ENCODE peak calls at places on chromosomes 16 and 17, in seven cellular contexts. W is tibial artery, P is A549, B is OCI-LY7, L is thyroid gland, V is body of pancreas, E is left ventricle myocardium inferior. A is an unnamed sample.

GRCh38 chr17:82662711-82663261 is 14.5 kb upstream of the WDR45B start:
- DNase-seq in W (no peak), P (no peak), B (no peak), L (no peak), V (no peak), E (no peak), A (peak; percentile 36)

GRCh38 chr16:87464691-87465300 is 28.0 kb downstream of the ZCCHC14 start:
- DNase-seq in W (peak; percentile 93), P (no peak), B (no peak), L (peak; percentile 84), V (peak; percentile 56), E (peak; percentile 61), A (no peak)

GRCh38 chr16:50697881-50698767 is 4.7 kb downstream of the NOD2 start:
- DNase-seq in W (peak; percentile 69), P (no peak), B (no peak), L (peak; percentile 31), V (no peak), E (no peak), A (no peak)

GRCh38 chr16:55401036-55401435 is 77.0 kb downstream of the IRX6 start:
- DNase-seq in W (no peak), P (no peak), B (no peak), L (no peak), V (no peak), E (no peak), A (no peak)

GRCh38 chr17:42422412-42422957 is 571 bp downstream of the CAVIN1 start:
- DNase-seq in W (peak; percentile 74), P (no peak), B (no peak), L (peak; percentile 53), V (peak; percentile 38), E (no peak), A (no peak)

GRCh38 chr16:81838794-81839193 is 59.7 kb downstream of the PLCG2 start:
- DNase-seq in W (no peak), P (no peak), B (peak; percentile 63), L (no peak), V (no peak), E (no peak), A (no peak)

GRCh38 chr17:44345497-44346026 is 460 bp downstream of the GRN start:
- DNase-seq in W (no peak), P (peak; percentile 82), B (peak; percentile 71), L (peak; percentile 63), V (peak; percentile 45), E (no peak), A (peak; percentile 58)

GRCh38 chr17:17837966-17838962 is 1.5 kb upstream of the SREBF1 start:
- DNase-seq in W (peak; percentile 87), P (peak; percentile 77), B (peak; percentile 14), L (peak; percentile 88), V (peak; percentile 70), E (peak; percentile 74), A (no peak)

GRCh38 chr17:33210240-33210639 is 82.9 kb downstream of the ASIC2 start:
- DNase-seq in W (peak; percentile 9), P (no peak), B (no peak), L (no peak), V (no peak), E (no peak), A (no peak)

GRCh38 chr16:88700636-88701482 is 5.3 kb downstream of the RNF166 start:
- DNase-seq in W (peak; percentile 92), P (no peak), B (peak; percentile 86), L (peak; percentile 73), V (peak; percentile 54), E (peak; percentile 93), A (peak; percentile 62)

GRCh38 chr16:86059253-86060171 is 160.6 kb downstream of the IRF8 start:
- DNase-seq in W (no peak), P (no peak), B (no peak), L (no peak), V (no peak), E (peak; percentile 75), A (peak; percentile 71)

GRCh38 chr17:74856113-74856512 is 3.6 kb downstream of the GRIN2C start:
- DNase-seq in W (no peak), P (no peak), B (no peak), L (no peak), V (no peak), E (no peak), A (no peak)

GRCh38 chr17:81335388-81336157 is 40.5 kb upstream of the SLC38A10 start:
- DNase-seq in W (no peak), P (no peak), B (no peak), L (peak; percentile 31), V (no peak), E (no peak), A (no peak)

GRCh38 chr17:61324540-61324868 is 75.1 kb upstream of the TBX2 start:
- DNase-seq in W (no peak), P (no peak), B (no peak), L (no peak), V (no peak), E (no peak), A (no peak)

GRCh38 chr17:61325382-61326073 is 74.1 kb upstream of the TBX2 start:
- DNase-seq in W (no peak), P (no peak), B (no peak), L (no peak), V (no peak), E (no peak), A (no peak)

GRCh38 chr17:61323696-61324539 is 75.7 kb upstream of the TBX2 start:
- DNase-seq in W (no peak), P (no peak), B (no peak), L (no peak), V (no peak), E (no peak), A (no peak)

GRCh38 chr17:61328351-61328750 is 71.3 kb upstream of the TBX2 start:
- DNase-seq in W (no peak), P (no peak), B (no peak), L (no peak), V (no peak), E (no peak), A (no peak)

DNA sequence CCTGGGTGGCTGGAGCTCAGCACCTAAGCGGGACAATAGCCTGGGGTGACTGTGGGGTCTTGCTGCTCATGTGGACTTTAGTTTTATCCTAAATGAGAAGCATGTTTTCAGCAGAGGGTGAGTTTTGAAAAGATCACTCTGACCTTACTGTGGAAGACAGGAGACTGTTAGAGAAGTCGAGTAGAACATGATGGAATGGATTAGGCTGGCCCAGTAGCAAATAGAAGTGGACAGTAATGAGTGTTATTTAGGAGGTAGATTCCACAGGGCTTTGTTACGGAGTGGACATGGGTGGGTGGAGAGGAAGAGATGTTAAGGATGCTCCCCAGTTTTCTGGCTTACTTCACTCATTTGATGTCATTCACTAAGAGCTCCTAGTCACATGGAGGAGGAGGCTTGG is 73.3 kb upstream of the TBX2 start:
- DNase-seq in W (no peak), P (no peak), B (no peak), L (no peak), V (no peak), E (no peak), A (no peak)
- H3K27ac ChIP-seq in W (peak overlapping the region; percentile 72), P (peak overlapping the region; percentile 1), B (no peak overlapping the region), L (no peak overlapping the region), V (no peak overlapping the region), E (peak overlapping the region; percentile 79), A (no peak overlapping the region)

GRCh38 chr17:47856830-47857229 is 5.9 kb upstream of the SP6 start:
- DNase-seq in W (no peak), P (no peak), B (no peak), L (no peak), V (no peak), E (no peak), A (no peak)
- H3K4me3 ChIP-seq in W (no peak overlapping the region), P (no peak overlapping the region), B (no peak overlapping the region), L (no peak overlapping the region), V (no peak overlapping the region), E (no peak overlapping the region), A (no peak overlapping the region)

GRCh38 chr17:47953945-47954344 is 3.7 kb downstream of the PRR15L start:
- DNase-seq in W (no peak), P (no peak), B (no peak), L (no peak), V (no peak), E (no peak), A (no peak)
- TF ChIP-seq CTCF in W (no peak), P (no peak), B (no peak), L (no peak), V (peak; percentile 11), E (no peak), A (no peak)

DNA sequence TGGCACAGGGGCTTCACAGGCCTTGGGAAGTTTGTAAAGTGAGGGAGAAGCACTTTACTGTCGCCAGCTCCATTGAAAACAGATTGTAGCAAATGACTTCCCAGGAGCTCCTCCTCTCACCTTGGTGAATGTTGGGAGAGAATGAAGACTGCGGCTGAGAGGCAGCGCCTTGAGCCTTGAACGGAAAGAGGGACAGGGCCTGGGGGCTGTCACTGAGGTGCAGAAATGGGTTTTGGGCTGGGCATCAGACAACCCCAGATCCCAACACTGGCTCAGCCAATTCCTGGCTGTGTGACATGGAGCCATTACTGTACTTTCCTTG is 603 bp upstream of the MRTFB start:
- DNase-seq in W (no peak), P (no peak), B (no peak), L (no peak), V (no peak), E (no peak), A (no peak)
- H3K27ac ChIP-seq in W (peak overlapping the region; percentile 78), P (peak overlapping the region; percentile 100), B (no peak overlapping the region), L (peak overlapping the region; percentile 95), V (peak overlapping the region; percentile 96), E (peak overlapping the region; percentile 88), A (peak overlapping the region; percentile 81)

GRCh38 chr16:2213817-2214720 is 571 bp downstream of the PGP start:
- DNase-seq in W (no peak), P (no peak), B (peak; percentile 38), L (no peak), V (no peak), E (no peak), A (no peak)

GRCh38 chr16:2210386-2211365 is at the start of gene BRICD5:
- DNase-seq in W (no peak), P (no peak), B (no peak), L (no peak), V (no peak), E (no peak), A (no peak)

GRCh38 chr16:2211923-2212347 is 1.3 kb upstream of the BRICD5 start:
- DNase-seq in W (no peak), P (no peak), B (no peak), L (no peak), V (no peak), E (no peak), A (no peak)

GRCh38 chr16:2214721-2214970 is at the start of gene PGP:
- DNase-seq in W (no peak), P (no peak), B (no peak), L (no peak), V (no peak), E (no peak), A (no peak)

DNA sequence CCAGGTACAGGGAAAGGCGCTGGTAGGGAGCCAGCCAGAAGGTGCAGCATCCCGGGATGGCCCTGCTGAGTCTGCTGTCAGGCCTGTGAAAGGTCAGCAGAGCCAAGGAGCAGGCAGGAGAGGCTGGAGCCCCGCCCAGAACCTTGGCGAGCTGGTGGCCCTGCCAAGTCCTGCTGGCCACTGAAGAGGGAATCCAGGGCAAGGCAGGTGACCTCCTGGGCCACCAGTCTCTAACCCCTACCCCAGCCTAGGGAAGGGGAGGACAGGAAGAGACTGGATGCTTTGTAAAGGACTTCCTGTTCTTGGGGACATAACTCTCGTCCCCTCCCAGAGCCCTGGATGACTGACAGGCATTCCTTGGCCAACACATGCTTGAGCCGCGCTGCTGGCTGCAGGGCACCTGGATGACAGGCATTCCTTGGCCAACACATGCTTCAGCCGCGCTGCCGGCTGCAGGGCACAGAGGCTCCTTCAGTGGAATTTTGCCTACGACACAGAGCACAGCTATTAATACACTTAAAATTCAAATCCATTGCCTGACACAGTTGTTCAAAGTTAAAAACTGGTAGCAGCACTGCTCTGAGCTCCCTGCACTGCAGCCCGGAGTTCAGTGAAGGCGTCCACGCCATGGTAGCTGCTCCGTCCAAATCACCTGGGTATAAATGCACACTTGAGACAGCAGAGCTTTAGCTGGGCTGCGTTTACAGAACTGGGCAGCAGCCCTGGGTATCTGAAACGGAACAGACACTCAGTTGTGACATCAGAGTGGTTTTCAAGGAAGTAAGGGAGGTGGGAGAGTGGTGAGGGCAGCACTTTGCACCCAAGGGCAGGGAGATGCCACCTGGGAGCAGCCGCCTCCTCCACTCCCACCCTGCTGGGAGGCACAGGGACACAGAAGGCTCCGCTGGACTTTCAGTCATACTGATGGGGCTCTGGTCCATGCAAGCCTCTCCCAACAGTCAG is 2.0 kb upstream of the BRICD5 start:
- DNase-seq in W (no peak), P (no peak), B (no peak), L (peak; percentile 87), V (peak; percentile 78), E (peak; percentile 63), A (no peak)
- H3K4me3 ChIP-seq in W (peak overlapping the region; percentile 96), P (peak overlapping the region; percentile 98), B (peak overlapping the region; percentile 98), L (peak overlapping the region; percentile 81), V (no peak overlapping the region), E (peak overlapping the region; percentile 95), A (peak overlapping the region; percentile 82)

A was measured in dorsolateral prefrontal cortex.